ENCODE peak calls at places on chromosomes 3 and 15, in ten cellular contexts. One of them, this sample, is unnamed.

GRCh38 chr3:38127611-38128302 is 9.2 kb downstream of the ACAA1 start:
- DNase-seq in stomach: peak
- DNase-seq in ovary: no peak
- DNase-seq in right lobe of liver: peak
- DNase-seq in spleen: no peak
- DNase-seq in Peyer's patch: peak
- DNase-seq in breast epithelium: no peak
- DNase-seq in thyroid gland: peak
- DNase-seq in uterus: peak
- DNase-seq in A549: no peak
- DNase-seq in this sample: no peak

GRCh38 chr3:177337548-177338331 is 140.5 kb upstream of the TBL1XR1 start:
- DNase-seq in stomach: no peak
- DNase-seq in ovary: no peak
- DNase-seq in right lobe of liver: no peak
- DNase-seq in spleen: no peak
- DNase-seq in Peyer's patch: peak
- DNase-seq in breast epithelium: no peak
- DNase-seq in thyroid gland: no peak
- DNase-seq in uterus: no peak
- DNase-seq in A549: no peak
- DNase-seq in this sample: no peak

GRCh38 chr3:142929109-142929508 is 34.4 kb downstream of the PAQR9 start:
- DNase-seq in stomach: peak
- DNase-seq in ovary: no peak
- DNase-seq in right lobe of liver: peak
- DNase-seq in spleen: no peak
- DNase-seq in Peyer's patch: no peak
- DNase-seq in breast epithelium: no peak
- DNase-seq in thyroid gland: no peak
- DNase-seq in uterus: no peak
- DNase-seq in A549: peak
- DNase-seq in this sample: no peak

GRCh38 chr3:185824051-185824466 is 783 bp downstream of the IGF2BP2 start:
- DNase-seq in stomach: peak
- DNase-seq in ovary: peak
- DNase-seq in right lobe of liver: no peak
- DNase-seq in spleen: peak
- DNase-seq in Peyer's patch: no peak
- DNase-seq in breast epithelium: no peak
- DNase-seq in thyroid gland: peak
- DNase-seq in uterus: peak
- DNase-seq in A549: no peak
- DNase-seq in this sample: no peak

GRCh38 chr3:136621628-136622027 is 130.6 kb downstream of the STAG1 start:
- DNase-seq in stomach: no peak
- DNase-seq in ovary: no peak
- DNase-seq in right lobe of liver: no peak
- DNase-seq in spleen: no peak
- DNase-seq in Peyer's patch: no peak
- DNase-seq in breast epithelium: no peak
- DNase-seq in thyroid gland: no peak
- DNase-seq in uterus: no peak
- DNase-seq in A549: no peak
- DNase-seq in this sample: no peak

GRCh38 chr3:127420825-127421224 is 133.0 kb upstream of the PRR20G start:
- DNase-seq in stomach: no peak
- DNase-seq in ovary: peak
- DNase-seq in right lobe of liver: no peak
- DNase-seq in spleen: peak
- DNase-seq in Peyer's patch: no peak
- DNase-seq in breast epithelium: no peak
- DNase-seq in thyroid gland: no peak
- DNase-seq in uterus: no peak
- DNase-seq in A549: no peak
- DNase-seq in this sample: no peak

GRCh38 chr3:134527037-134527436 is 41.2 kb downstream of the CEP63 start:
- DNase-seq in stomach: no peak
- DNase-seq in ovary: no peak
- DNase-seq in right lobe of liver: no peak
- DNase-seq in spleen: peak
- DNase-seq in Peyer's patch: no peak
- DNase-seq in breast epithelium: no peak
- DNase-seq in thyroid gland: no peak
- DNase-seq in uterus: no peak
- DNase-seq in A549: no peak
- DNase-seq in this sample: no peak

GRCh38 chr15:92808611-92809063 is 91.5 kb upstream of the CHD2 start:
- DNase-seq in stomach: no peak
- DNase-seq in ovary: peak
- DNase-seq in right lobe of liver: peak
- DNase-seq in spleen: peak
- DNase-seq in Peyer's patch: no peak
- DNase-seq in breast epithelium: peak
- DNase-seq in thyroid gland: no peak
- DNase-seq in uterus: peak
- DNase-seq in A549: no peak
- DNase-seq in this sample: peak

GRCh38 chr3:191261304-191261638 is 62.2 kb downstream of the OSTN start:
- DNase-seq in stomach: no peak
- DNase-seq in ovary: no peak
- DNase-seq in right lobe of liver: no peak
- DNase-seq in spleen: no peak
- DNase-seq in Peyer's patch: no peak
- DNase-seq in breast epithelium: no peak
- DNase-seq in thyroid gland: no peak
- DNase-seq in uterus: no peak
- DNase-seq in A549: no peak
- DNase-seq in this sample: no peak

GRCh38 chr3:194133661-194134230 is 2.2 kb upstream of the HES1 start:
- DNase-seq in stomach: peak
- DNase-seq in ovary: peak
- DNase-seq in right lobe of liver: peak
- DNase-seq in spleen: no peak
- DNase-seq in Peyer's patch: peak
- DNase-seq in breast epithelium: peak
- DNase-seq in thyroid gland: peak
- DNase-seq in uterus: peak
- DNase-seq in A549: no peak
- DNase-seq in this sample: no peak

DNA sequence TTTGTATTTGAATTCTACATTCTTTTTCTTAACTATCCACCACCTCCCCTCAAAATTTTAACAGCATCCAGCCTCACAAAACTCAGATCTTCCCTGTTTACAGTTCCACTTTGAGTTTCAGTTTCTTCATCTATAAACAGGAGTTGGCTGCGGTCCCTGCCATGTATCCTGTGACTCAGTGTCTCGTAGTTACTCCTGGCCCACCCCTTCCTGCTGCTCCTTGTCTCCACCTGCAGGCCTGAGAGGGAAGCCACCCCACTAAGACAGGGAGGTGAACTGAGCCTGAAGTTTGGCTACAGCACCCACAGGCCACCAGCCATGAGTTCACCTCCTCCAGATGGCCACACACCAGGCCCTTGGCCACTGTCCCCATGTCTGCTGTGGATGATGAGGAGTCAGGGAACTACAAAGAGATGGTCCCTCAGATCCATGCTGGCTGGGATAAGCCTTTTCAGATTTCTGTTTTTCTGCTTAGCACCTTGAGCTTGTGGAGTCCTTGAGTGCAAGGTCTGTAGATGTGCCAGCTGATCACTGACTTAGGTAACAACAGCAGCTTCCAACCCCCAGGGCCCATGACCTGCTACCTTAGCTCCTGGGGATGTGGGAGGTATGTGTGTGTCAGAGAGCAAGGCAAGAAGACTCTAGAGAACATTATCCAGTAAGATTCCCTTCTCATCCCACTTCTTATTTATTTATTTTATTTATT is 37.5 kb downstream of the CD86 start:
- DNase-seq in stomach: no peak
- DNase-seq in ovary: no peak
- DNase-seq in right lobe of liver: peak
- DNase-seq in spleen: no peak
- DNase-seq in Peyer's patch: peak
- DNase-seq in breast epithelium: no peak
- DNase-seq in thyroid gland: no peak
- DNase-seq in uterus: no peak
- DNase-seq in A549: no peak
- DNase-seq in this sample: no peak
- TF ChIP-seq POLR2A in stomach: no peak
- TF ChIP-seq POLR2A in ovary: no peak
- TF ChIP-seq POLR2A in right lobe of liver: no peak
- TF ChIP-seq POLR2A in spleen: no peak
- TF ChIP-seq POLR2A in Peyer's patch: no peak
- TF ChIP-seq POLR2A in breast epithelium: no peak
- TF ChIP-seq POLR2A in thyroid gland: no peak
- TF ChIP-seq POLR2A in uterus: no peak
- TF ChIP-seq POLR2A in A549: no peak
- TF ChIP-seq POLR2A in this sample: no peak

GRCh38 chr15:58775402-58775801 is 4.3 kb downstream of the MINDY2 start:
- DNase-seq in stomach: no peak
- DNase-seq in ovary: no peak
- DNase-seq in right lobe of liver: no peak
- DNase-seq in spleen: no peak
- DNase-seq in Peyer's patch: no peak
- DNase-seq in breast epithelium: no peak
- DNase-seq in thyroid gland: no peak
- DNase-seq in uterus: no peak
- DNase-seq in A549: no peak
- DNase-seq in this sample: no peak

GRCh38 chr15:58771621-58772235 is 626 bp downstream of the MINDY2 start:
- DNase-seq in stomach: peak
- DNase-seq in ovary: no peak
- DNase-seq in right lobe of liver: no peak
- DNase-seq in spleen: peak
- DNase-seq in Peyer's patch: peak
- DNase-seq in breast epithelium: peak
- DNase-seq in thyroid gland: peak
- DNase-seq in uterus: peak
- DNase-seq in A549: peak
- DNase-seq in this sample: peak

GRCh38 chr15:58773024-58773423 is 1.9 kb downstream of the MINDY2 start:
- DNase-seq in stomach: no peak
- DNase-seq in ovary: no peak
- DNase-seq in right lobe of liver: no peak
- DNase-seq in spleen: no peak
- DNase-seq in Peyer's patch: no peak
- DNase-seq in breast epithelium: no peak
- DNase-seq in thyroid gland: no peak
- DNase-seq in uterus: no peak
- DNase-seq in A549: no peak
- DNase-seq in this sample: no peak

GRCh38 chr15:58770519-58770856 is 614 bp upstream of the MINDY2 start:
- DNase-seq in stomach: no peak
- DNase-seq in ovary: no peak
- DNase-seq in right lobe of liver: no peak
- DNase-seq in spleen: no peak
- DNase-seq in Peyer's patch: no peak
- DNase-seq in breast epithelium: no peak
- DNase-seq in thyroid gland: no peak
- DNase-seq in uterus: no peak
- DNase-seq in A549: peak
- DNase-seq in this sample: no peak

GRCh38 chr15:58770857-58771620 is at the start of gene MINDY2:
- DNase-seq in stomach: peak
- DNase-seq in ovary: peak
- DNase-seq in right lobe of liver: peak
- DNase-seq in spleen: peak
- DNase-seq in Peyer's patch: peak
- DNase-seq in breast epithelium: peak
- DNase-seq in thyroid gland: peak
- DNase-seq in uterus: peak
- DNase-seq in A549: peak
- DNase-seq in this sample: peak
- TF ChIP-seq CTCF in stomach: no peak
- TF ChIP-seq CTCF in ovary: peak
- TF ChIP-seq CTCF in right lobe of liver: peak
- TF ChIP-seq CTCF in spleen: peak
- TF ChIP-seq CTCF in Peyer's patch: peak
- TF ChIP-seq CTCF in breast epithelium: peak
- TF ChIP-seq CTCF in thyroid gland: no peak
- TF ChIP-seq CTCF in uterus: peak
- TF ChIP-seq CTCF in A549: peak
- TF ChIP-seq CTCF in this sample: no peak

GRCh38 chr3:104521606-104522336 is 844.9 kb upstream of the ALCAM start:
- DNase-seq in stomach: no peak
- DNase-seq in ovary: no peak
- DNase-seq in right lobe of liver: no peak
- DNase-seq in spleen: peak
- DNase-seq in Peyer's patch: peak
- DNase-seq in breast epithelium: no peak
- DNase-seq in thyroid gland: no peak
- DNase-seq in uterus: no peak
- DNase-seq in A549: no peak
- DNase-seq in this sample: no peak
- H3K4me3 ChIP-seq in stomach: no peak
- H3K4me3 ChIP-seq in ovary: no peak
- H3K4me3 ChIP-seq in right lobe of liver: no peak
- H3K4me3 ChIP-seq in spleen: no peak
- H3K4me3 ChIP-seq in Peyer's patch: no peak
- H3K4me3 ChIP-seq in breast epithelium: no peak
- H3K4me3 ChIP-seq in thyroid gland: no peak
- H3K4me3 ChIP-seq in uterus: no peak
- H3K4me3 ChIP-seq in A549: no peak
- H3K4me3 ChIP-seq in this sample: no peak

GRCh38 chr3:4979401-4980228 is at the start of gene BHLHE40:
- DNase-seq in stomach: no peak
- DNase-seq in ovary: no peak
- DNase-seq in right lobe of liver: no peak
- DNase-seq in spleen: peak
- DNase-seq in Peyer's patch: no peak
- DNase-seq in breast epithelium: no peak
- DNase-seq in thyroid gland: peak
- DNase-seq in uterus: no peak
- DNase-seq in A549: no peak
- DNase-seq in this sample: no peak

GRCh38 chr3:4981688-4982494 is 2.7 kb downstream of the BHLHE40 start:
- DNase-seq in stomach: no peak
- DNase-seq in ovary: no peak
- DNase-seq in right lobe of liver: no peak
- DNase-seq in spleen: no peak
- DNase-seq in Peyer's patch: no peak
- DNase-seq in breast epithelium: no peak
- DNase-seq in thyroid gland: peak
- DNase-seq in uterus: no peak
- DNase-seq in A549: no peak
- DNase-seq in this sample: no peak

GRCh38 chr3:4982773-4983738 is 3.8 kb downstream of the BHLHE40 start:
- DNase-seq in stomach: no peak
- DNase-seq in ovary: no peak
- DNase-seq in right lobe of liver: no peak
- DNase-seq in spleen: no peak
- DNase-seq in Peyer's patch: no peak
- DNase-seq in breast epithelium: no peak
- DNase-seq in thyroid gland: peak
- DNase-seq in uterus: no peak
- DNase-seq in A549: no peak
- DNase-seq in this sample: no peak

GRCh38 chr3:4980229-4981159 is 1.3 kb downstream of the BHLHE40 start:
- DNase-seq in stomach: peak
- DNase-seq in ovary: peak
- DNase-seq in right lobe of liver: peak
- DNase-seq in spleen: peak
- DNase-seq in Peyer's patch: peak
- DNase-seq in breast epithelium: peak
- DNase-seq in thyroid gland: peak
- DNase-seq in uterus: peak
- DNase-seq in A549: peak
- DNase-seq in this sample: peak

GRCh38 chr3:4981160-4981687 is 2.0 kb downstream of the BHLHE40 start:
- DNase-seq in stomach: no peak
- DNase-seq in ovary: no peak
- DNase-seq in right lobe of liver: no peak
- DNase-seq in spleen: no peak
- DNase-seq in Peyer's patch: no peak
- DNase-seq in breast epithelium: no peak
- DNase-seq in thyroid gland: no peak
- DNase-seq in uterus: no peak
- DNase-seq in A549: no peak
- DNase-seq in this sample: no peak
- TF ChIP-seq POLR2A in stomach: no peak
- TF ChIP-seq POLR2A in ovary: no peak
- TF ChIP-seq POLR2A in right lobe of liver: no peak
- TF ChIP-seq POLR2A in spleen: no peak
- TF ChIP-seq POLR2A in Peyer's patch: no peak
- TF ChIP-seq POLR2A in breast epithelium: no peak
- TF ChIP-seq POLR2A in thyroid gland: no peak
- TF ChIP-seq POLR2A in uterus: no peak
- TF ChIP-seq POLR2A in A549: no peak
- TF ChIP-seq POLR2A in this sample: no peak